ENCODE peak calls at places on chromosomes 2 and 18, in five cellular contexts. K is AG09309, W is fibroblast of mammary gland, R is kidney, H is HFFc6. C is an unnamed sample.

GRCh38 chr2:217399288-217399687 is 539.4 kb upstream of the TNP1 start:
- DNase-seq in K (no peak), W (peak; percentile 64), R (no peak), H (peak; percentile 28), C (peak; percentile 57)

GRCh38 chr2:26001743-26002341 is 19.5 kb upstream of the KIF3C start:
- DNase-seq in K (no peak), W (peak; percentile 49), R (no peak), H (no peak), C (peak; percentile 43)

GRCh38 chr2:222582931-222583330 is 73.0 kb downstream of the FARSB start:
- DNase-seq in K (no peak), W (peak; percentile 18), R (no peak), H (no peak), C (no peak)

GRCh38 chr2:71609441-71609840 is 156.1 kb downstream of the DYSF start:
- DNase-seq in K (peak; percentile 20), W (no peak), R (peak; percentile 18), H (peak; percentile 72), C (no peak)

GRCh38 chr18:32582455-32582854 is 111.8 kb upstream of the GAREM1 start:
- DNase-seq in K (no peak), W (no peak), R (no peak), H (no peak), C (peak; percentile 23)

GRCh38 chr2:10654069-10654468 is 35.7 kb downstream of the NOL10 start:
- DNase-seq in K (no peak), W (peak; percentile 19), R (no peak), H (peak; percentile 6), C (peak; percentile 50)

GRCh38 chr2:201796478-201796865 is 9.9 kb upstream of the CDK15 start:
- DNase-seq in K (no peak), W (no peak), R (no peak), H (no peak), C (no peak)

GRCh38 chr2:220682616-220683015 is 889.5 kb downstream of the EPHA4 start:
- DNase-seq in K (no peak), W (no peak), R (no peak), H (peak; percentile 23), C (no peak)

GRCh38 chr2:37653805-37654378 is 17.6 kb downstream of the CDC42EP3 start:
- DNase-seq in K (no peak), W (no peak), R (peak; percentile 64), H (no peak), C (no peak)

GRCh38 chr18:25962176-25962575 is 128.2 kb downstream of the SS18 start:
- DNase-seq in K (no peak), W (no peak), R (no peak), H (no peak), C (no peak)

GRCh38 chr2:48346124-48346536 is 183.8 kb upstream of the STON1 start:
- DNase-seq in K (peak; percentile 66), W (peak; percentile 92), R (peak; percentile 73), H (peak; percentile 80), C (peak; percentile 87)

GRCh38 chr18:8423051-8423558 is 186.1 kb upstream of the RAB12 start:
- DNase-seq in K (peak; percentile 13), W (peak; percentile 63), R (no peak), H (peak; percentile 11), C (peak; percentile 72)

GRCh38 chr2:48180557-48180956 is 274.3 kb upstream of the FBXO11 start:
- DNase-seq in K (no peak), W (peak; percentile 3), R (no peak), H (no peak), C (no peak)

GRCh38 chr2:69933254-69933828 is 18.4 kb downstream of the MXD1 start:
- DNase-seq in K (no peak), W (no peak), R (no peak), H (no peak), C (no peak)

GRCh38 chr18:48732767-48733424 is 194.1 kb downstream of the CTIF start:
- DNase-seq in K (no peak), W (no peak), R (peak; percentile 44), H (no peak), C (no peak)

GRCh38 chr18:11064106-11064505 is 85.3 kb downstream of the PIEZO2 start:
- DNase-seq in K (no peak), W (no peak), R (no peak), H (no peak), C (no peak)

GRCh38 chr2:65319674-65320041 is 92.0 kb downstream of the ACTR2 start:
- DNase-seq in K (no peak), W (no peak), R (no peak), H (no peak), C (no peak)

GRCh38 chr18:63970803-63971191 is 916 bp downstream of the SERPINB8 start:
- DNase-seq in K (no peak), W (no peak), R (peak; percentile 82), H (peak; percentile 36), C (no peak)

GRCh38 chr2:8661736-8662135 is 20.1 kb upstream of the ID2 start:
- DNase-seq in K (no peak), W (peak; percentile 68), R (peak; percentile 19), H (no peak), C (peak; percentile 18)

GRCh38 chr18:6022840-6023239 is 127.5 kb upstream of the TMEM200C start:
- DNase-seq in K (peak; percentile 14), W (peak; percentile 79), R (no peak), H (no peak), C (peak; percentile 82)

GRCh38 chr18:36496022-36496421 is 198.5 kb downstream of the FHOD3 start:
- DNase-seq in K (no peak), W (no peak), R (no peak), H (peak; percentile 8), C (no peak)

GRCh38 chr2:215970425-215970824 is 42.9 kb downstream of the MREG start:
- DNase-seq in K (no peak), W (peak; percentile 50), R (no peak), H (peak; percentile 4), C (peak; percentile 22)

GRCh38 chr2:29747786-29748470 is 173.5 kb downstream of the ALK start:
- DNase-seq in K (peak; percentile 58), W (peak; percentile 100), R (no peak), H (peak; percentile 94), C (peak; percentile 96)

GRCh38 chr2:182650704-182651103 is 65.4 kb upstream of the DNAJC10 start:
- DNase-seq in K (peak; percentile 44), W (peak; percentile 79), R (no peak), H (peak; percentile 60), C (peak; percentile 71)

GRCh38 chr2:173354073-173354600 is 535 bp upstream of the CDCA7 start:
- DNase-seq in K (no peak), W (peak; percentile 5), R (no peak), H (no peak), C (no peak)

GRCh38 chr18:58247363-58247834 is 203.4 kb downstream of the NEDD4L start:
- DNase-seq in K (no peak), W (no peak), R (no peak), H (no peak), C (peak; percentile 34)

GRCh38 chr2:120431386-120432292 is 85.7 kb downstream of the INHBB start:
- DNase-seq in K (no peak), W (no peak), R (no peak), H (no peak), C (no peak)

GRCh38 chr2:27647737-27648136 is 15.7 kb downstream of the SUPT7L start:
- DNase-seq in K (no peak), W (no peak), R (no peak), H (no peak), C (no peak)

GRCh38 chr18:68733693-68734092 is 18.8 kb upstream of the TMX3 start:
- DNase-seq in K (no peak), W (peak; percentile 25), R (no peak), H (no peak), C (peak; percentile 24)
- TF ChIP-seq CTCF in K (no peak), W (no peak), R (no peak), H (peak; percentile 35), C (peak; percentile 12)

GRCh38 chr2:66575625-66576371 is 140.9 kb downstream of the MEIS1 start:
- DNase-seq in K (no peak), W (peak; percentile 52), R (peak; percentile 88), H (peak; percentile 36), C (peak; percentile 47)
- TF ChIP-seq CTCF in K (no peak), W (no peak), R (no peak), H (peak; percentile 8), C (no peak)

DNA sequence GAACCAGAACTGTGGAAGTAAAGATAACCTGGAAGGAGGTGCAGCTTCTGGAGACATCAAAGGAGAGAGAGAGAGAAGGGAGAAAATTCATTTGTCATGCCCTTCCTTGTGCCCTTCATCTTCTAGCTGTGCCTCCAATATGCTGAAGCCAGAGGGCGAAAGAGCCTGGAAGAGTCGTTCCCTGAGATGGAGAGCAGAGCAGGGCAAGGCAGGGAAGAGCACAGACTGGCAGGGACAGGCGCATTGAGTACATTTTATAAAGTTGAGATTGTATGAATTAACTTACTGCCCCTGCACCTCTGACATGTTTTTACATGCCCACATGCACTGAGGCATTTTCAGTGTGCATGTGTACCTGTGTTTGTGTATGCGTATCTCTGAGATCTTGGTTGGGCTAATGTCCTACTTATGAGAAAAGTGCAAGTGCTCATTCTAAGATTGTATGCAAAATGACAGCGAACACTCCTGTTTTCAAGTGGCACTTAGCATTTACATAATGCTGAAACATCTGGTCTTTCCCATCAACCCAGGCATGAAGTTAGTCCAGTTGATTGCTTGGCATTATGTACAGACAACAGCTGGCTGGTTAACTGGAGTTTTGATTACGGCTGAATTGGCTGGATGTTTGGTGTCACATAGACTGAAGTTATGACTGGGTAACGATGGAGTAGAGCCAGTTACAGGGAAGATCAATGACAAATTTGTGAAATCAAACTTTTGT is 23.7 kb upstream of the MMADHC start:
- DNase-seq in K (no peak), W (no peak), R (no peak), H (no peak), C (no peak)
- TF ChIP-seq CTCF in K (peak; percentile 8), W (no peak), R (no peak), H (no peak), C (peak; percentile 27)

DNA sequence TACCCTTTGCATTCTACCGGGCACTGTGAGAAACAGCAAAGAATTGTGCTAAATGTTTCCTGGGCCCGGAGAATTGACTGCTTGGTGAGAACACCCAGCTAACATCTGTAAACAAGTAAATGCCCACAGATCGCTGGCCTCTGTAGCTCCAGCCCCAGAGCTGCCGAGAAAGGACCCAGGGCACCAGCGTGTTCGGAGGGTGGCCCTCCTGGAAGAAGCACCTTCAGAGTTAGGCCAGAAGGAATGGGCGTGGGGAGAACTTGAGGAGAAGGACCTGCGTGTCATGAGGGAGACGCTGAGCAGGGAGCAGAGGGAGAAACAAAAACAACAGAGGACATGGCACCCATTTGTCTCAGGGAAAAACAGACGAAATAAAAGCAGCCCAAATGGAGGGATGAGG is 376.5 kb upstream of the SALL3 start:
- DNase-seq in K (no peak), W (no peak), R (no peak), H (no peak), C (no peak)
- TF ChIP-seq CTCF in K (no peak), W (no peak), R (no peak), H (no peak), C (no peak)

GRCh38 chr2:174527959-174528358 is 41.1 kb upstream of the GPR155 start:
- DNase-seq in K (no peak), W (no peak), R (no peak), H (no peak), C (no peak)

GRCh38 chr2:174518397-174518796 is 31.6 kb upstream of the GPR155 start:
- DNase-seq in K (no peak), W (peak; percentile 18), R (no peak), H (no peak), C (no peak)

GRCh38 chr2:174527101-174527721 is 40.4 kb upstream of the GPR155 start:
- DNase-seq in K (no peak), W (no peak), R (no peak), H (no peak), C (no peak)

GRCh38 chr2:174524525-174524924 is 37.7 kb upstream of the GPR155 start:
- DNase-seq in K (no peak), W (no peak), R (no peak), H (no peak), C (no peak)

GRCh38 chr2:174522553-174522952 is 35.7 kb upstream of the GPR155 start:
- DNase-seq in K (no peak), W (peak; percentile 33), R (no peak), H (peak; percentile 12), C (no peak)
- TF ChIP-seq CTCF in K (peak; percentile 40), W (peak; percentile 35), R (peak; percentile 47), H (peak; percentile 71), C (peak; percentile 11)